ENCODE peak calls at places on chromosomes 16 and 17, in ten cellular contexts. G is mucosa of descending colon, F is BE2C, P is heart right ventricle, O is upper lobe of left lung, C is lung, K is adrenal gland, R is endothelial cell of umbilical vein, T is cardiac muscle cell, S is tibial artery. U is an unnamed sample. For H3K4me1, the result is how much of the 10 kb centered on the place peaks cover.

GRCh38 chr17:31524926-31525800 is 133.7 kb downstream of the RAB11FIP4 start:
- DNase-seq in G (peak), F (peak), P (peak), O (peak), C (peak), K (peak), R (peak), T (peak), S (peak), U (peak)

GRCh38 chr16:11493531-11493929 is 93.2 kb downstream of the LITAF start:
- DNase-seq in G (no peak), F (no peak), P (no peak), O (no peak), C (no peak), K (no peak), R (no peak), T (no peak), S (no peak), U (no peak)

GRCh38 chr16:87328846-87329245 is 11.7 kb upstream of the C16orf95 start:
- DNase-seq in G (peak), F (no peak), P (no peak), O (no peak), C (no peak), K (no peak), R (no peak), T (no peak), S (no peak), U (no peak)

GRCh38 chr17:17921192-17922082 is 50.8 kb downstream of the TOM1L2 start:
- DNase-seq in G (no peak), F (no peak), P (peak), O (no peak), C (no peak), K (peak), R (peak), T (peak), S (no peak), U (no peak)

GRCh38 chr17:538096-538973 is 176.3 kb downstream of the VPS53 start:
- DNase-seq in G (no peak), F (no peak), P (no peak), O (no peak), C (no peak), K (no peak), R (peak), T (peak), S (no peak), U (no peak)

GRCh38 chr16:88701541-88702363 is 4.5 kb downstream of the RNF166 start:
- DNase-seq in G (no peak), F (no peak), P (peak), O (peak), C (no peak), K (no peak), R (no peak), T (no peak), S (no peak), U (no peak)

GRCh38 chr16:26598061-26598460 is 468.7 kb upstream of the C16orf82 start:
- DNase-seq in G (no peak), F (no peak), P (no peak), O (no peak), C (no peak), K (no peak), R (no peak), T (no peak), S (no peak), U (no peak)

GRCh38 chr16:66948034-66948821 is 12.8 kb upstream of the CES3 start:
- DNase-seq in G (peak), F (no peak), P (no peak), O (peak), C (no peak), K (no peak), R (peak), T (peak), S (no peak), U (no peak)

GRCh38 chr17:75843577-75844529 is at the start of gene UNC13D:
- DNase-seq in G (peak), F (peak), P (no peak), O (peak), C (peak), K (peak), R (peak), T (no peak), S (no peak), U (no peak)

GRCh38 chr16:49755291-49755611 is 100.7 kb downstream of the ZNF423 start:
- DNase-seq in G (no peak), F (no peak), P (peak), O (no peak), C (no peak), K (no peak), R (peak), T (peak), S (no peak), U (no peak)

GRCh38 chr16:48503779-48504178 is 106.2 kb downstream of the N4BP1 start:
- DNase-seq in G (peak), F (peak), P (peak), O (no peak), C (peak), K (peak), R (no peak), T (no peak), S (no peak), U (peak)

GRCh38 chr16:84699147-84699711 is 571 bp upstream of the USP10 start:
- DNase-seq in G (no peak), F (peak), P (peak), O (no peak), C (no peak), K (peak), R (peak), T (no peak), S (no peak), U (no peak)

GRCh38 chr16:19113577-19114358 is at the start of gene ITPRIPL2:
- DNase-seq in G (peak), F (peak), P (peak), O (peak), C (peak), K (peak), R (peak), T (peak), S (peak), U (peak)

GRCh38 chr17:80313160-80313829 is 52.6 kb downstream of the RNF213 start:
- DNase-seq in G (no peak), F (no peak), P (no peak), O (no peak), C (no peak), K (no peak), R (no peak), T (no peak), S (peak), U (no peak)

GRCh38 chr17:58083491-58084316 is 485 bp downstream of the DYNLL2 start:
- DNase-seq in G (peak), F (peak), P (peak), O (peak), C (peak), K (peak), R (peak), T (peak), S (peak), U (peak)

GRCh38 chr16:80739523-80739922 is 64.9 kb downstream of the CDYL2 start:
- DNase-seq in G (no peak), F (no peak), P (no peak), O (peak), C (no peak), K (no peak), R (no peak), T (no peak), S (no peak), U (no peak)

GRCh38 chr17:75457047-75457654 is 716 bp downstream of the TMEM94 start:
- DNase-seq in G (peak), F (peak), P (peak), O (peak), C (no peak), K (peak), R (peak), T (peak), S (no peak), U (peak)

GRCh38 chr16:2787406-2787805 is at the start of gene PRSS33:
- DNase-seq in G (peak), F (no peak), P (no peak), O (no peak), C (no peak), K (no peak), R (no peak), T (no peak), S (no peak), U (no peak)

GRCh38 chr17:43936434-43936833 is 5.8 kb downstream of the PPY start:
- DNase-seq in G (no peak), F (no peak), P (no peak), O (no peak), C (no peak), K (no peak), R (no peak), T (no peak), S (no peak), U (no peak)

GRCh38 chr16:54148974-54149373 is 137.6 kb downstream of the IRX3 start:
- DNase-seq in G (no peak), F (no peak), P (no peak), O (no peak), C (no peak), K (no peak), R (no peak), T (peak), S (no peak), U (no peak)

GRCh38 chr17:67245694-67246397 is 850 bp upstream of the HELZ start:
- DNase-seq in G (peak), F (peak), P (peak), O (peak), C (peak), K (peak), R (peak), T (peak), S (no peak), U (peak)

GRCh38 chr17:41972571-41973411 is 6.2 kb downstream of the CNP start:
- DNase-seq in G (no peak), F (peak), P (peak), O (peak), C (no peak), K (no peak), R (no peak), T (no peak), S (peak), U (peak)

GRCh38 chr17:41970901-41971331 is 4.3 kb downstream of the CNP start:
- DNase-seq in G (no peak), F (no peak), P (no peak), O (no peak), C (no peak), K (no peak), R (peak), T (no peak), S (peak), U (peak)

GRCh38 chr17:41974031-41974430 is 7.4 kb downstream of the CNP start:
- DNase-seq in G (no peak), F (no peak), P (no peak), O (no peak), C (no peak), K (no peak), R (no peak), T (no peak), S (peak), U (peak)

GRCh38 chr17:41973457-41973856 is 6.9 kb downstream of the CNP start:
- DNase-seq in G (no peak), F (no peak), P (no peak), O (peak), C (no peak), K (peak), R (no peak), T (no peak), S (peak), U (peak)

GRCh38 chr17:41971721-41972523 is 5.3 kb downstream of the CNP start:
- DNase-seq in G (no peak), F (no peak), P (no peak), O (no peak), C (no peak), K (no peak), R (no peak), T (no peak), S (peak), U (no peak)
- H3K4me1 ChIP-seq in G (under half), F (under half), P (under half), O (under half), C (under half), K (under half), R (under half), T (under half), S (under half), U (under half)

DNA sequence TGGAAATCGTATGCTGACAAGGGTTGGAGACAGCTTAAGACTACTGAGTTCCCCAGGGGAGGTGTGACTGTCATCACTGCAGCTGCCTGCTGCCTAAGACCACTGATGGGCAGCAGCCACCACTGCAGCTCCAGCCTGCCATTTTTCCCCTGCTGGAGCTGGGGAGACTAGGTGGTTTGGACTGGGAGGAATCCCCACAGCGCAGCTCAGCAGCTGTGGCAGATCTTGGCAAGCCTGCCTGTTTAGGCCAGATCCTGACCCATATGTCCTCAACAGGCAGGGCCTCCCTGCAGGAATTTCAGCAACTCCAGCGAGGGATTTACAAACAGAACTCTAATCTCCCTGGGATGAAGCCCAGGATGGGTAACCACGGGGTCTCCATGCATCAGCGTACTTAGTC is 356.4 kb upstream of the TOM1L1 start:
- DNase-seq in G (no peak), F (peak), P (no peak), O (no peak), C (no peak), K (no peak), R (no peak), T (peak), S (no peak), U (no peak)
- TF ChIP-seq CTCF in G (no peak), F (no peak), P (no peak), O (no peak), C (no peak), K (no peak), R (no peak), T (no peak), S (no peak), U (no peak)

GRCh38 chr17:4310349-4311060 is 46.7 kb upstream of the ANKFY1 start:
- DNase-seq in G (no peak), F (no peak), P (peak), O (no peak), C (no peak), K (peak), R (peak), T (peak), S (no peak), U (no peak)
- H3K4me1 ChIP-seq in G (under half), F (under half), P (under half), O (under half), C (under half), K (under half), R (under half), T (under half), S (under half), U (half or more)

GRCh38 chr16:1708083-1708767 is 2.2 kb downstream of the MAPK8IP3 start:
- DNase-seq in G (no peak), F (no peak), P (no peak), O (no peak), C (no peak), K (no peak), R (no peak), T (peak), S (no peak), U (no peak)

GRCh38 chr16:1705688-1706385 is at the start of gene MAPK8IP3:
- DNase-seq in G (peak), F (peak), P (peak), O (peak), C (peak), K (peak), R (peak), T (peak), S (peak), U (peak)

GRCh38 chr16:1708768-1709180 is 2.8 kb downstream of the MAPK8IP3 start:
- DNase-seq in G (no peak), F (peak), P (peak), O (no peak), C (no peak), K (peak), R (no peak), T (peak), S (no peak), U (peak)

GRCh38 chr16:1707193-1707790 is 1.3 kb downstream of the MAPK8IP3 start:
- DNase-seq in G (no peak), F (no peak), P (no peak), O (no peak), C (no peak), K (peak), R (peak), T (peak), S (no peak), U (no peak)

DNA sequence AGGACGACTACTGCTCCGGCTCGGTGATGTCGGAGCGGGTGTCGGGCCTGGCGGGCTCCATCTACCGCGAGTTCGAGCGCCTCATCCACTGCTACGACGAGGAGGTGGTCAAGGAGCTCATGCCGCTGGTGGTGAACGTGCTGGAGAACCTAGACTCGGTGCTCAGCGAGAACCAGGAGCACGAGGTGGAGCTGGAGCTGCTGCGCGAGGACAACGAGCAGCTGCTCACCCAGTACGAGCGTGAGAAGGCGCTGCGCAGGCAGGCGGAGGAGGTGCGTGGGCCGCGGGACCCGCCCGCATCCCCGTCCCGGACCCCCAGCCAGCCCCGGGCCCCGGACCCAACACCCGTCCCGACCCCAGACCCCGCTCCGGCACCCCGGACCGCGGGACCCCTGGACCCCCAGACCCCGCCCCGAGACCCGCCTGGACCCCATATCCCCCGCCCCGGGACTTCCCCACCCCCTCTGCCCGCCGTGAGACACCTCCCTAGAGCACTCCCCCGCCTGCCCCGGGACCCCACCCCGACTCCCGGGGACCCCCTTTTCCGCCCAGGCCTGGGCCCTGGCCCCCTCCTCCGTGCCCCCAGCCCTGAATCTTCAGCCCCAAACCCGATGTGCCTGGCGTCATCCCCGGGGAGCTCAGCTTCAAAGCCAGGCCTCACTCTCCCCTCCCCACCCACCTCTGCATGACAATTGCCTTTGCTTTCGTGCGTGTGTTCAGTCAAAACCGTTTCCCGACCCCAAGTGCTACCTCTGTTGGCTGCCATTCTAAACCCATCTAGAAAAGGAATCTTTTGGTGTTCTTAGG is 594 bp downstream of the MAPK8IP3 start:
- DNase-seq in G (no peak), F (peak), P (no peak), O (peak), C (no peak), K (peak), R (no peak), T (peak), S (no peak), U (no peak)
- TF ChIP-seq CTCF in G (no peak), F (no peak), P (no peak), O (no peak), C (no peak), K (no peak), R (no peak), T (no peak), S (no peak), U (no peak)

GRCh38 chr17:40351185-40352043 is 13.1 kb downstream of the GJD3 start:
- DNase-seq in G (no peak), F (peak), P (no peak), O (no peak), C (no peak), K (no peak), R (no peak), T (no peak), S (no peak), U (peak)
- H3K4me1 ChIP-seq in G (under half), F (half or more), P (half or more), O (half or more), C (under half), K (under half), R (under half), T (under half), S (under half), U (under half)